ENCODE peak calls at places on chromosomes 16 and 17, in seven cellular contexts. J is A549, K is SK-N-SH, S is HepG2, L is stomach, E is upper lobe of left lung, C is transverse colon. U is an unnamed sample.

GRCh38 chr17:54971147-54971546 is 2.6 kb downstream of the STXBP4 start:
- DNase-seq in L (no peak), J (no peak), S (peak), E (no peak), K (no peak), C (no peak), U (no peak)

GRCh38 chr17:83160443-83161297 is 81.3 kb downstream of the METRNL start:
- DNase-seq in K (peak), J (no peak), S (no peak), C (no peak), L (no peak), E (peak), U (peak)

GRCh38 chr16:1466968-1467521 is 7.8 kb downstream of the CLCN7 start:
- DNase-seq in C (no peak), S (no peak), J (peak), L (no peak), E (peak), K (no peak), U (no peak)

GRCh38 chr17:63525190-63525946 is 2.2 kb downstream of the KCNH6 start:
- DNase-seq in L (no peak), C (no peak), K (no peak), S (no peak), E (no peak), J (no peak), U (no peak)

GRCh38 chr17:608911-609882 is 105.4 kb downstream of the VPS53 start:
- DNase-seq in L (no peak), K (peak), S (no peak), E (no peak), C (no peak), J (no peak), U (no peak)

GRCh38 chr16:67942200-67942509 is 1.8 kb downstream of the LCAT start:
- DNase-seq in C (no peak), L (no peak), K (peak), J (peak), E (no peak), S (peak), U (no peak)

GRCh38 chr17:48194097-48194550 is 86.6 kb downstream of the SNX11 start:
- DNase-seq in L (no peak), S (no peak), J (peak), E (no peak), C (no peak), K (no peak), U (no peak)

GRCh38 chr17:57620576-57620975 is 124.5 kb downstream of the CCDC182 start:
- DNase-seq in L (no peak), S (no peak), J (no peak), E (no peak), C (no peak), K (no peak), U (no peak)

GRCh38 chr17:7173687-7174602 is 5.2 kb downstream of the ASGR1 start:
- DNase-seq in S (no peak), E (peak), L (peak), C (peak), K (peak), J (no peak), U (peak)

GRCh38 chr16:89072216-89073130 is 21.2 kb upstream of the ACSF3 start:
- DNase-seq in J (no peak), K (peak), S (no peak), C (no peak), L (no peak), E (peak), U (peak)

GRCh38 chr17:39134878-39135277 is 16.6 kb downstream of the PLXDC1 start:
- DNase-seq in J (no peak), C (no peak), S (no peak), E (no peak), K (no peak), L (no peak), U (no peak)

GRCh38 chr17:80114758-80115157 is 13.4 kb downstream of the GAA start:
- DNase-seq in E (no peak), L (no peak), S (no peak), K (no peak), C (no peak), J (no peak), U (no peak)

GRCh38 chr16:72467157-72467759 is 295.3 kb upstream of the PMFBP1 start:
- DNase-seq in S (peak), L (no peak), K (peak), C (no peak), E (no peak), J (peak), U (no peak)

GRCh38 chr17:16929757-16930520 is 42.0 kb downstream of the TNFRSF13B start:
- DNase-seq in J (no peak), E (no peak), S (no peak), K (peak), L (no peak), C (no peak), U (peak)

GRCh38 chr16:27109666-27110523 is 43.2 kb downstream of the C16orf82 start:
- DNase-seq in E (peak), J (peak), C (peak), K (peak), S (peak), L (peak), U (peak)

GRCh38 chr16:78259883-78260282 is 160.4 kb downstream of the WWOX start:
- DNase-seq in E (no peak), C (no peak), K (no peak), S (no peak), L (no peak), J (no peak), U (no peak)

GRCh38 chr16:78258651-78259050 is 159.2 kb downstream of the WWOX start:
- DNase-seq in E (no peak), C (no peak), L (no peak), K (no peak), J (no peak), S (no peak), U (no peak)

GRCh38 chr16:78269251-78269650 is 169.8 kb downstream of the WWOX start:
- DNase-seq in E (no peak), S (no peak), K (no peak), L (no peak), C (no peak), J (no peak), U (no peak)

DNA sequence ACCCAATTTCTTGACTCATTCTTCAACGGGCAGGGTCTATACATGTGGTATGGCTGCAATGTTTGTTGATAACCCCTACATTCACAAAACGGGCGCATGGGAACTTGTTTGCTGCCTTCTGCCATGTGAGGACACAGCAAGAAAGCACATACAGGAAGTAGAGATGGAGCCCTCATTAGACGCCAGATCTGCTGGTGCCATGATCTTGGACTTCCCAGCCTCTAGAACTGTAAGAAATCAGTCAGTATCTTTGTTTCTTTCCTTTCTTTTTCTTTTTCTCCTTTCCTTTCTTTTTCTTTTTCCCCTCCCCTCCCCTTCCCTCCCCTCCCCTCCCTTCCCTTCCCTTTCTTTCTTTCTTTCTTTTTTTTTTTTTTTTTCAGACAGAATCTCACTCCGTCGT is 165.2 kb downstream of the WWOX start:
- DNase-seq in E (no peak), J (no peak), L (no peak), K (no peak), S (no peak), C (no peak), U (no peak)
- TF ChIP-seq EP300 in E (no peak), J (no peak), L (no peak), K (no peak), S (no peak), C (no peak), U (no peak)

DNA sequence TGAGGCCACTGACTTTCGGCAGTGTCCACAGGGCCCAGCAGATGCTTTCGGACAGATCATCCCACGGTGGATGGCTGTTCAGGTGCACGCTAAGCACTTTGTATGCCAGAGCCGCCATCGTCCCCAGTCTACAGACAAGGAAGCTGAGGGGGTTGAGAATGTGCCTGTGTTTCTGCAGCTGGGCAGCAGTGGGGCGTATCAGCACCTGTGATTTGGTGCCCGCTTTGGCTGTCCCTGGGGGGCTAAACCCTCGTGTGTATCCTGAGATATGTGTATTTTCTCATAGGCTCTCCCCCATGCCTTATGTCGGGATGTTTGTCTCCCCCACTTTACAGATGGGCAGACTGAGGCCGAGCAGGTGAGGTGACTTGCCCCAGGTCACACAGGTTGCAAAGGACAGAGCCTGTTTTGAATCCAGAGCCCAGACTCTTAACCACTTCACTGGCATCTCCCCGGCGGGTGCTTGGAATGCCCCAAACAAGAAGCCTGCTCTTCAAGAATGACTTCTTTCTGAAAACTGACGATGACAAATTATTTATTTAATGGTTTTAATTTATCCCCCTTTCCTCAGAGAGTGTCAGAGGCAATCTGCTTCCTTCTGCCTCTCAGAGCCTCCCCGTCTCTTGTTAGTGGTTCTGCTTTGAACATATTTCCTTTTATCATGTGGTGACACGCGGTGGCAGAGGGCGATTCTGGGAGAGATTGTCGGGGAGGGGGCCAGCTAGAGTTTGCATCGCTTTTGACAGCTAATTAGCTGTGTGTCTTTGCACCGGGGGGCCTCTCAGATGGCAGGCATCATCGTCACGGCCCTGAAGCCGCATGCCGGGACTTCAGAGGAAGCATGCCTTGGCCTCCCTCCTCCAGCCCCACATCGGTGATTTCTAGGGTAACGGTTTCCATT is 149.6 kb upstream of the CIBAR2 start:
- DNase-seq in C (no peak), K (no peak), E (no peak), S (no peak), L (no peak), J (no peak), U (no peak)
- TF ChIP-seq EP300 in C (no peak), K (no peak), E (no peak), S (no peak), L (no peak), J (no peak), U (no peak)

DNA sequence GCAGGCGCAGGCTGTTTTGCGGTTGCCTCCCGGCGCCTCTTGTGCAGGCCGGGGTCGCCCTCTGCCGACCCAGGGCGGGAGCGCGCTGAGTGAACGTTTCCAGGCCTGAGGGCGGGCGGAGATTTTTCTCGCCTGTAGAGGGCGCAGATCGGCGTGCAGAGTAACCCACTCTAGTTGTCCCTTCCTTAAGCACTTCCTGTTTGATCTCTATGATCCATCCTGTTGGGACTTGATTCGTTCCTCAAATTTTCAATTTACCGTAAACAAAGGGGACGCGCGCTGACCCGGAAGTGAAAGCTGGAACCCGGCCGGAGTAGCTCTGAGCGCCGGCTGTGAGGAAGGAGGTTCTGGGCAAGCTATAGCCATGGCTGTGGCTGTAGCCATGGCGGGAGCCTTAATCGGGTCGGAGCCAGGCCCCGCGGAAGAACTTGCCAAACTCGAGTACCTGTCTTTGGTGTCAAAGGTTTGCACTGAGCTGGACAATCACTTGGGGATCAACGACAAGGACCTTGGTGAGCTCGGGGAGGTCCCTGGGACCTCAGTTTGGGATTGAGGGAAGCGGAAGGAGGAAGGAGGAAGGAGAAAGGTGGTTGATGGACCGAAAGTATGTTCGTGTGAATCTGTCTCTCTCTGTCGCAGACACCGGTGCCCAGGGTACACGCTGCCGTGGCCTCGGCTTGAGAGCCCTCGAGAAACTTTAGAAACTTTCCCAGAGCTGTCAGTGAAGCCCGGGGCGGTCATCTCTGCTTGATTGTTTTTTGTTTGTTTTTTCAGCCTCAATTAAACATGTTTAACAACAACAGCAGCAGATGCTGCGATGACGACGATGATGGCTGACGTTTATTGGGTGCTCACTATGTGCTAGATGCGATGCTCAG is at the start of gene DHX8:
- DNase-seq in J (peak), C (peak), L (peak), E (peak), K (peak), S (peak), U (peak)
- TF ChIP-seq EP300 in J (no peak), C (no peak), L (no peak), E (peak), K (peak), S (peak), U (peak)

GRCh38 chr17:70916469-70916868 is 747.1 kb downstream of the KCNJ2 start:
- DNase-seq in J (no peak), C (no peak), E (no peak), S (no peak), K (no peak), L (no peak), U (no peak)
- TF ChIP-seq EP300 in J (no peak), C (no peak), E (no peak), S (no peak), K (no peak), L (no peak), U (no peak)

GRCh38 chr16:28824548-28824973 is 1.8 kb downstream of the ATXN2L start:
- DNase-seq in E (no peak), J (no peak), S (no peak), K (no peak), C (no peak), L (no peak), U (no peak)

GRCh38 chr16:28823719-28824547 is 1.1 kb downstream of the ATXN2L start:
- DNase-seq in E (peak), K (peak), L (peak), S (peak), C (peak), J (peak), U (peak)

GRCh38 chr16:28821874-28822519 is 802 bp upstream of the ATXN2L start:
- DNase-seq in L (no peak), E (no peak), J (no peak), C (no peak), S (no peak), K (no peak), U (no peak)

GRCh38 chr16:28823291-28823718 is 506 bp downstream of the ATXN2L start:
- DNase-seq in L (no peak), J (no peak), C (no peak), E (no peak), S (no peak), K (no peak), U (no peak)

GRCh38 chr16:28822520-28823290 is at the start of gene ATXN2L:
- DNase-seq in L (peak), C (peak), S (peak), J (peak), E (peak), K (peak), U (peak)
- TF ChIP-seq EP300 in L (no peak), C (no peak), S (peak), J (no peak), E (peak), K (peak), U (peak)

GRCh38 chr17:1783834-1784611 is 22.2 kb downstream of the SERPINF1 start:
- DNase-seq in L (peak), E (no peak), K (peak), J (peak), S (peak), C (peak), U (peak)
- TF ChIP-seq EP300 in L (peak), E (peak), K (no peak), J (no peak), S (no peak), C (peak), U (no peak)

GRCh38 chr16:75246504-75247205 is 4.8 kb downstream of the BCAR1 start:
- DNase-seq in E (no peak), J (no peak), S (no peak), K (no peak), C (no peak), L (no peak), U (no peak)

GRCh38 chr16:75248536-75249380 is 2.7 kb downstream of the BCAR1 start:
- DNase-seq in E (no peak), C (no peak), J (no peak), S (no peak), L (no peak), K (no peak), U (no peak)

GRCh38 chr16:75247249-75247648 is 4.2 kb downstream of the BCAR1 start:
- DNase-seq in C (no peak), L (no peak), J (no peak), E (no peak), S (no peak), K (no peak), U (no peak)

GRCh38 chr16:75249441-75249840 is 2.0 kb downstream of the BCAR1 start:
- DNase-seq in K (no peak), S (no peak), C (no peak), L (no peak), J (no peak), E (no peak), U (no peak)

GRCh38 chr16:75248142-75248535 is 3.3 kb downstream of the BCAR1 start:
- DNase-seq in C (peak), E (no peak), L (peak), K (no peak), J (no peak), S (no peak), U (no peak)
- TF ChIP-seq EP300 in C (no peak), E (no peak), L (no peak), K (no peak), J (no peak), S (no peak), U (no peak)

GRCh38 chr16:9557713-9558112 is 466.3 kb downstream of the HAPSTR1 start:
- DNase-seq in J (no peak), C (no peak), S (no peak), L (no peak), K (no peak), E (no peak), U (no peak)

GRCh38 chr16:9557266-9557665 is 465.8 kb downstream of the HAPSTR1 start:
- DNase-seq in K (no peak), C (no peak), E (no peak), S (no peak), J (no peak), L (no peak), U (no peak)

GRCh38 chr16:9549487-9549886 is 458.0 kb downstream of the HAPSTR1 start:
- DNase-seq in L (no peak), S (no peak), E (no peak), J (no peak), C (no peak), K (no peak), U (no peak)

GRCh38 chr16:9555051-9555450 is 463.6 kb downstream of the HAPSTR1 start:
- DNase-seq in S (no peak), C (no peak), E (no peak), K (no peak), J (no peak), L (no peak), U (no peak)
- TF ChIP-seq EP300 in S (no peak), C (no peak), E (no peak), K (no peak), J (no peak), L (no peak), U (no peak)